ENCODE peak calls at places on chromosomes 13 and 19, in nine cellular contexts. One of them, this sample, is unnamed.

GRCh38 chr19:49057636-49058234 is at the start of gene CGB7:
- DNase-seq in thoracic aorta: peak
- DNase-seq in dorsolateral prefrontal cortex: no peak
- DNase-seq in pancreas: peak
- DNase-seq in endodermal cell: peak
- DNase-seq in breast epithelium: no peak
- DNase-seq in suprapubic skin: peak
- DNase-seq in AG04450: no peak
- DNase-seq in NB4: no peak
- DNase-seq in this sample: no peak

GRCh38 chr13:110338441-110339101 is 31.5 kb downstream of the COL4A2 start:
- DNase-seq in thoracic aorta: no peak
- DNase-seq in dorsolateral prefrontal cortex: no peak
- DNase-seq in pancreas: no peak
- DNase-seq in endodermal cell: no peak
- DNase-seq in breast epithelium: no peak
- DNase-seq in suprapubic skin: no peak
- DNase-seq in AG04450: no peak
- DNase-seq in NB4: no peak
- DNase-seq in this sample: no peak

GRCh38 chr13:97658556-97658955 is 224.6 kb downstream of the RAP2A start:
- DNase-seq in thoracic aorta: no peak
- DNase-seq in dorsolateral prefrontal cortex: no peak
- DNase-seq in pancreas: no peak
- DNase-seq in endodermal cell: no peak
- DNase-seq in breast epithelium: no peak
- DNase-seq in suprapubic skin: no peak
- DNase-seq in AG04450: no peak
- DNase-seq in NB4: no peak
- DNase-seq in this sample: no peak

GRCh38 chr13:113374511-113375175 is 10.7 kb upstream of the GRTP1 start:
- DNase-seq in thoracic aorta: no peak
- DNase-seq in dorsolateral prefrontal cortex: peak
- DNase-seq in pancreas: peak
- DNase-seq in endodermal cell: peak
- DNase-seq in breast epithelium: no peak
- DNase-seq in suprapubic skin: no peak
- DNase-seq in AG04450: no peak
- DNase-seq in NB4: no peak
- DNase-seq in this sample: no peak

GRCh38 chr13:41854758-41855157 is 106.2 kb downstream of the VWA8 start:
- DNase-seq in thoracic aorta: no peak
- DNase-seq in dorsolateral prefrontal cortex: no peak
- DNase-seq in pancreas: no peak
- DNase-seq in endodermal cell: no peak
- DNase-seq in breast epithelium: no peak
- DNase-seq in suprapubic skin: no peak
- DNase-seq in AG04450: no peak
- DNase-seq in NB4: no peak
- DNase-seq in this sample: no peak

GRCh38 chr13:66503890-66504289 is 726.2 kb downstream of the PCDH9 start:
- DNase-seq in thoracic aorta: no peak
- DNase-seq in dorsolateral prefrontal cortex: no peak
- DNase-seq in pancreas: no peak
- DNase-seq in endodermal cell: peak
- DNase-seq in breast epithelium: no peak
- DNase-seq in suprapubic skin: no peak
- DNase-seq in AG04450: no peak
- DNase-seq in NB4: no peak
- DNase-seq in this sample: no peak

GRCh38 chr19:54021363-54021762 is 29.9 kb downstream of the CACNG6 start:
- DNase-seq in thoracic aorta: no peak
- DNase-seq in dorsolateral prefrontal cortex: no peak
- DNase-seq in pancreas: no peak
- DNase-seq in endodermal cell: no peak
- DNase-seq in breast epithelium: no peak
- DNase-seq in suprapubic skin: no peak
- DNase-seq in AG04450: no peak
- DNase-seq in NB4: no peak
- DNase-seq in this sample: no peak

GRCh38 chr13:25860862-25861261 is 191.0 kb downstream of the SHISA2 start:
- DNase-seq in thoracic aorta: no peak
- DNase-seq in dorsolateral prefrontal cortex: no peak
- DNase-seq in pancreas: no peak
- DNase-seq in endodermal cell: no peak
- DNase-seq in breast epithelium: no peak
- DNase-seq in suprapubic skin: no peak
- DNase-seq in AG04450: no peak
- DNase-seq in NB4: no peak
- DNase-seq in this sample: no peak

GRCh38 chr19:38869836-38870607 is 8.1 kb downstream of the RINL start:
- DNase-seq in thoracic aorta: no peak
- DNase-seq in dorsolateral prefrontal cortex: peak
- DNase-seq in pancreas: peak
- DNase-seq in endodermal cell: peak
- DNase-seq in breast epithelium: peak
- DNase-seq in suprapubic skin: peak
- DNase-seq in AG04450: no peak
- DNase-seq in NB4: peak
- DNase-seq in this sample: peak

GRCh38 chr19:45767881-45768643 is 990 bp downstream of the SIX5 start:
- DNase-seq in thoracic aorta: no peak
- DNase-seq in dorsolateral prefrontal cortex: peak
- DNase-seq in pancreas: peak
- DNase-seq in endodermal cell: peak
- DNase-seq in breast epithelium: peak
- DNase-seq in suprapubic skin: peak
- DNase-seq in AG04450: no peak
- DNase-seq in NB4: peak
- DNase-seq in this sample: no peak

GRCh38 chr19:58326501-58326913 is 287 bp upstream of the ZSCAN22 start:
- DNase-seq in thoracic aorta: no peak
- DNase-seq in dorsolateral prefrontal cortex: no peak
- DNase-seq in pancreas: no peak
- DNase-seq in endodermal cell: no peak
- DNase-seq in breast epithelium: no peak
- DNase-seq in suprapubic skin: no peak
- DNase-seq in AG04450: no peak
- DNase-seq in NB4: no peak
- DNase-seq in this sample: no peak

GRCh38 chr19:46972301-46972700 is 47.3 kb upstream of the NPAS1 start:
- DNase-seq in thoracic aorta: no peak
- DNase-seq in dorsolateral prefrontal cortex: no peak
- DNase-seq in pancreas: no peak
- DNase-seq in endodermal cell: no peak
- DNase-seq in breast epithelium: no peak
- DNase-seq in suprapubic skin: no peak
- DNase-seq in AG04450: no peak
- DNase-seq in NB4: no peak
- DNase-seq in this sample: no peak

GRCh38 chr13:95834134-95834765 is 157.3 kb downstream of the DNAJC3 start:
- DNase-seq in thoracic aorta: no peak
- DNase-seq in dorsolateral prefrontal cortex: peak
- DNase-seq in pancreas: peak
- DNase-seq in endodermal cell: peak
- DNase-seq in breast epithelium: no peak
- DNase-seq in suprapubic skin: peak
- DNase-seq in AG04450: peak
- DNase-seq in NB4: peak
- DNase-seq in this sample: peak

GRCh38 chr19:5691205-5691929 is 1.3 kb downstream of the RPL36 start:
- DNase-seq in thoracic aorta: no peak
- DNase-seq in dorsolateral prefrontal cortex: no peak
- DNase-seq in pancreas: peak
- DNase-seq in endodermal cell: peak
- DNase-seq in breast epithelium: peak
- DNase-seq in suprapubic skin: no peak
- DNase-seq in AG04450: no peak
- DNase-seq in NB4: peak
- DNase-seq in this sample: no peak

GRCh38 chr13:40780822-40781401 is 8.5 kb upstream of the SLC25A15 start:
- DNase-seq in thoracic aorta: no peak
- DNase-seq in dorsolateral prefrontal cortex: no peak
- DNase-seq in pancreas: no peak
- DNase-seq in endodermal cell: peak
- DNase-seq in breast epithelium: no peak
- DNase-seq in suprapubic skin: no peak
- DNase-seq in AG04450: no peak
- DNase-seq in NB4: peak
- DNase-seq in this sample: no peak
- H3K4me3 ChIP-seq in thoracic aorta: no peak
- H3K4me3 ChIP-seq in dorsolateral prefrontal cortex: no peak
- H3K4me3 ChIP-seq in pancreas: no peak
- H3K4me3 ChIP-seq in endodermal cell: no peak
- H3K4me3 ChIP-seq in breast epithelium: no peak
- H3K4me3 ChIP-seq in suprapubic skin: no peak
- H3K4me3 ChIP-seq in AG04450: no peak
- H3K4me3 ChIP-seq in NB4: no peak
- H3K4me3 ChIP-seq in this sample: no peak

GRCh38 chr19:10928563-10929401 is at the start of the genes TIMM29 and YIPF2:
- DNase-seq in thoracic aorta: peak
- DNase-seq in dorsolateral prefrontal cortex: peak
- DNase-seq in pancreas: peak
- DNase-seq in endodermal cell: peak
- DNase-seq in breast epithelium: peak
- DNase-seq in suprapubic skin: peak
- DNase-seq in AG04450: peak
- DNase-seq in NB4: peak
- DNase-seq in this sample: peak
- TF ChIP-seq CTCF in thoracic aorta: no peak
- TF ChIP-seq CTCF in dorsolateral prefrontal cortex: peak
- TF ChIP-seq CTCF in pancreas: no peak
- TF ChIP-seq CTCF in endodermal cell: no peak
- TF ChIP-seq CTCF in breast epithelium: no peak
- TF ChIP-seq CTCF in suprapubic skin: no peak
- TF ChIP-seq CTCF in AG04450: no peak
- TF ChIP-seq CTCF in NB4: no peak
- TF ChIP-seq CTCF in this sample: no peak

GRCh38 chr13:101451641-101452040 is 834 bp upstream of the ITGBL1 start:
- DNase-seq in thoracic aorta: no peak
- DNase-seq in dorsolateral prefrontal cortex: no peak
- DNase-seq in pancreas: no peak
- DNase-seq in endodermal cell: no peak
- DNase-seq in breast epithelium: no peak
- DNase-seq in suprapubic skin: no peak
- DNase-seq in AG04450: no peak
- DNase-seq in NB4: no peak
- DNase-seq in this sample: no peak

GRCh38 chr13:101452519-101453485 is at the start of gene ITGBL1:
- DNase-seq in thoracic aorta: no peak
- DNase-seq in dorsolateral prefrontal cortex: no peak
- DNase-seq in pancreas: no peak
- DNase-seq in endodermal cell: peak
- DNase-seq in breast epithelium: no peak
- DNase-seq in suprapubic skin: peak
- DNase-seq in AG04450: no peak
- DNase-seq in NB4: no peak
- DNase-seq in this sample: no peak

GRCh38 chr13:101449971-101450748 is 2.3 kb upstream of the ITGBL1 start:
- DNase-seq in thoracic aorta: no peak
- DNase-seq in dorsolateral prefrontal cortex: no peak
- DNase-seq in pancreas: no peak
- DNase-seq in endodermal cell: no peak
- DNase-seq in breast epithelium: no peak
- DNase-seq in suprapubic skin: no peak
- DNase-seq in AG04450: peak
- DNase-seq in NB4: no peak
- DNase-seq in this sample: peak

GRCh38 chr13:101447852-101448251 is 4.6 kb upstream of the ITGBL1 start:
- DNase-seq in thoracic aorta: no peak
- DNase-seq in dorsolateral prefrontal cortex: no peak
- DNase-seq in pancreas: no peak
- DNase-seq in endodermal cell: no peak
- DNase-seq in breast epithelium: no peak
- DNase-seq in suprapubic skin: no peak
- DNase-seq in AG04450: no peak
- DNase-seq in NB4: no peak
- DNase-seq in this sample: no peak

GRCh38 chr13:101450749-101451130 is 1.7 kb upstream of the ITGBL1 start:
- DNase-seq in thoracic aorta: no peak
- DNase-seq in dorsolateral prefrontal cortex: no peak
- DNase-seq in pancreas: no peak
- DNase-seq in endodermal cell: no peak
- DNase-seq in breast epithelium: no peak
- DNase-seq in suprapubic skin: no peak
- DNase-seq in AG04450: no peak
- DNase-seq in NB4: no peak
- DNase-seq in this sample: no peak
- H3K4me3 ChIP-seq in thoracic aorta: no peak
- H3K4me3 ChIP-seq in dorsolateral prefrontal cortex: no peak
- H3K4me3 ChIP-seq in pancreas: no peak
- H3K4me3 ChIP-seq in endodermal cell: no peak
- H3K4me3 ChIP-seq in breast epithelium: no peak
- H3K4me3 ChIP-seq in suprapubic skin: no peak
- H3K4me3 ChIP-seq in AG04450: no peak
- H3K4me3 ChIP-seq in NB4: no peak
- H3K4me3 ChIP-seq in this sample: no peak

GRCh38 chr13:27663947-27664346 is 42.3 kb downstream of the POLR1D start:
- DNase-seq in thoracic aorta: no peak
- DNase-seq in dorsolateral prefrontal cortex: no peak
- DNase-seq in pancreas: no peak
- DNase-seq in endodermal cell: peak
- DNase-seq in breast epithelium: no peak
- DNase-seq in suprapubic skin: no peak
- DNase-seq in AG04450: no peak
- DNase-seq in NB4: no peak
- DNase-seq in this sample: no peak

GRCh38 chr13:27662738-27663470 is 41.2 kb downstream of the POLR1D start:
- DNase-seq in thoracic aorta: no peak
- DNase-seq in dorsolateral prefrontal cortex: no peak
- DNase-seq in pancreas: no peak
- DNase-seq in endodermal cell: no peak
- DNase-seq in breast epithelium: no peak
- DNase-seq in suprapubic skin: no peak
- DNase-seq in AG04450: no peak
- DNase-seq in NB4: no peak
- DNase-seq in this sample: no peak

GRCh38 chr13:27666951-27667350 is 45.3 kb downstream of the POLR1D start:
- DNase-seq in thoracic aorta: no peak
- DNase-seq in dorsolateral prefrontal cortex: no peak
- DNase-seq in pancreas: no peak
- DNase-seq in endodermal cell: no peak
- DNase-seq in breast epithelium: no peak
- DNase-seq in suprapubic skin: no peak
- DNase-seq in AG04450: no peak
- DNase-seq in NB4: no peak
- DNase-seq in this sample: no peak

GRCh38 chr13:27665761-27666160 is 44.1 kb downstream of the POLR1D start:
- DNase-seq in thoracic aorta: no peak
- DNase-seq in dorsolateral prefrontal cortex: no peak
- DNase-seq in pancreas: no peak
- DNase-seq in endodermal cell: no peak
- DNase-seq in breast epithelium: peak
- DNase-seq in suprapubic skin: peak
- DNase-seq in AG04450: no peak
- DNase-seq in NB4: no peak
- DNase-seq in this sample: no peak

DNA sequence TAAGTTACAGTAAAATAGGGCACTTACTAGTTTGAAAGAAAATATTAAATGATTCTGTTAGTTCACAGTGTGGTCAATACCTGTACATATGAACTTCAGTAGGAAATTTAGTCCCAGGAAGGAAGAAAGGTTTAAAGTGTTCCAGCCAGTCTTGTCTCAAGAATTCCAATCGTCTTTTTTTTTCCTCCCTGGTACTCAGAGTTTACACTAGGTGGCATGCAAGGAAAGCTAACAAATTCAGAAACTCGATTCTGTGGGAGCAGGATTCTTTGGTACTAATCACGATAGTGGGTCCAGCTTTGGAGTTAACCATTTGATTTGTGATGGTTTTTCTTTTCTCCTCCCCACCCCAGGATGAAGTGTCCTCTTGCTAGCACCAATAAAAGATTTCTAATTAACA is 43.6 kb downstream of the POLR1D start:
- DNase-seq in thoracic aorta: no peak
- DNase-seq in dorsolateral prefrontal cortex: no peak
- DNase-seq in pancreas: no peak
- DNase-seq in endodermal cell: no peak
- DNase-seq in breast epithelium: no peak
- DNase-seq in suprapubic skin: no peak
- DNase-seq in AG04450: no peak
- DNase-seq in NB4: no peak
- DNase-seq in this sample: no peak
- TF ChIP-seq CTCF in thoracic aorta: no peak
- TF ChIP-seq CTCF in dorsolateral prefrontal cortex: no peak
- TF ChIP-seq CTCF in pancreas: no peak
- TF ChIP-seq CTCF in endodermal cell: peak
- TF ChIP-seq CTCF in breast epithelium: peak
- TF ChIP-seq CTCF in suprapubic skin: no peak
- TF ChIP-seq CTCF in AG04450: peak
- TF ChIP-seq CTCF in NB4: no peak
- TF ChIP-seq CTCF in this sample: no peak